ENCODE peak calls at places on chromosomes 3 and 15, in ten cellular contexts. One of them, this sample, is unnamed.

GRCh38 chr3:191094057-191094456 is 105.0 kb upstream of the OSTN start:
- DNase-seq in ovary: no peak
- DNase-seq in kidney: no peak
- DNase-seq in psoas muscle: no peak
- DNase-seq in AG09309: peak
- DNase-seq in GM23338: no peak
- DNase-seq in cardiac fibroblast: peak
- DNase-seq in dorsolateral prefrontal cortex: no peak
- DNase-seq in uterus: no peak
- DNase-seq in fibroblast of pulmonary artery: peak
- DNase-seq in this sample: no peak

GRCh38 chr3:98018301-98018700 is 16.8 kb downstream of the GABRR3 start:
- DNase-seq in dorsolateral prefrontal cortex: no peak
- DNase-seq in fibroblast of pulmonary artery: no peak
- DNase-seq in cardiac fibroblast: no peak
- DNase-seq in GM23338: no peak
- DNase-seq in ovary: no peak
- DNase-seq in AG09309: no peak
- DNase-seq in uterus: no peak
- DNase-seq in psoas muscle: no peak
- DNase-seq in kidney: no peak
- DNase-seq in this sample: no peak

GRCh38 chr15:64105113-64105704 is 9.4 kb downstream of the SNX1 start:
- DNase-seq in GM23338: no peak
- DNase-seq in dorsolateral prefrontal cortex: no peak
- DNase-seq in cardiac fibroblast: peak
- DNase-seq in psoas muscle: no peak
- DNase-seq in uterus: peak
- DNase-seq in kidney: no peak
- DNase-seq in fibroblast of pulmonary artery: peak
- DNase-seq in ovary: no peak
- DNase-seq in AG09309: peak
- DNase-seq in this sample: no peak

GRCh38 chr15:61697796-61698195 is 362.5 kb downstream of the VPS13C start:
- DNase-seq in AG09309: no peak
- DNase-seq in uterus: no peak
- DNase-seq in fibroblast of pulmonary artery: no peak
- DNase-seq in ovary: no peak
- DNase-seq in dorsolateral prefrontal cortex: no peak
- DNase-seq in GM23338: no peak
- DNase-seq in psoas muscle: no peak
- DNase-seq in kidney: no peak
- DNase-seq in cardiac fibroblast: no peak
- DNase-seq in this sample: no peak

GRCh38 chr3:192372627-192373026 is 354.7 kb downstream of the FGF12 start:
- DNase-seq in fibroblast of pulmonary artery: no peak
- DNase-seq in cardiac fibroblast: no peak
- DNase-seq in psoas muscle: no peak
- DNase-seq in AG09309: no peak
- DNase-seq in ovary: no peak
- DNase-seq in uterus: no peak
- DNase-seq in kidney: no peak
- DNase-seq in GM23338: no peak
- DNase-seq in dorsolateral prefrontal cortex: no peak
- DNase-seq in this sample: no peak

GRCh38 chr3:27553868-27554540 is 69.8 kb upstream of the SLC4A7 start:
- DNase-seq in psoas muscle: no peak
- DNase-seq in ovary: no peak
- DNase-seq in kidney: no peak
- DNase-seq in GM23338: no peak
- DNase-seq in AG09309: no peak
- DNase-seq in cardiac fibroblast: peak
- DNase-seq in fibroblast of pulmonary artery: no peak
- DNase-seq in dorsolateral prefrontal cortex: no peak
- DNase-seq in uterus: no peak
- DNase-seq in this sample: no peak

GRCh38 chr15:70160267-70160666 is 62.5 kb upstream of the TLE3 start:
- DNase-seq in ovary: no peak
- DNase-seq in AG09309: no peak
- DNase-seq in kidney: no peak
- DNase-seq in cardiac fibroblast: peak
- DNase-seq in GM23338: no peak
- DNase-seq in fibroblast of pulmonary artery: no peak
- DNase-seq in dorsolateral prefrontal cortex: no peak
- DNase-seq in psoas muscle: no peak
- DNase-seq in uterus: no peak
- DNase-seq in this sample: no peak

GRCh38 chr15:47411733-47412530 is 305.4 kb upstream of the SEMA6D start:
- DNase-seq in kidney: no peak
- DNase-seq in fibroblast of pulmonary artery: peak
- DNase-seq in ovary: no peak
- DNase-seq in AG09309: no peak
- DNase-seq in cardiac fibroblast: no peak
- DNase-seq in uterus: no peak
- DNase-seq in GM23338: no peak
- DNase-seq in psoas muscle: no peak
- DNase-seq in dorsolateral prefrontal cortex: no peak
- DNase-seq in this sample: peak

GRCh38 chr15:60469893-60470641 is 8.9 kb downstream of the ICE2 start:
- DNase-seq in AG09309: no peak
- DNase-seq in fibroblast of pulmonary artery: peak
- DNase-seq in GM23338: no peak
- DNase-seq in dorsolateral prefrontal cortex: no peak
- DNase-seq in cardiac fibroblast: peak
- DNase-seq in psoas muscle: no peak
- DNase-seq in kidney: no peak
- DNase-seq in uterus: no peak
- DNase-seq in ovary: no peak
- DNase-seq in this sample: peak

GRCh38 chr3:126060613-126061145 is 23.2 kb downstream of the SLC41A3 start:
- DNase-seq in uterus: no peak
- DNase-seq in ovary: no peak
- DNase-seq in psoas muscle: no peak
- DNase-seq in kidney: no peak
- DNase-seq in dorsolateral prefrontal cortex: no peak
- DNase-seq in cardiac fibroblast: no peak
- DNase-seq in AG09309: no peak
- DNase-seq in GM23338: no peak
- DNase-seq in fibroblast of pulmonary artery: no peak
- DNase-seq in this sample: no peak

GRCh38 chr15:97759363-97759762 is 201.1 kb upstream of the ARRDC4 start:
- DNase-seq in psoas muscle: no peak
- DNase-seq in AG09309: no peak
- DNase-seq in fibroblast of pulmonary artery: peak
- DNase-seq in dorsolateral prefrontal cortex: no peak
- DNase-seq in cardiac fibroblast: peak
- DNase-seq in ovary: no peak
- DNase-seq in uterus: no peak
- DNase-seq in kidney: no peak
- DNase-seq in GM23338: no peak
- DNase-seq in this sample: no peak

GRCh38 chr3:20280257-20280656 is 94.3 kb upstream of the SGO1 start:
- DNase-seq in AG09309: no peak
- DNase-seq in cardiac fibroblast: no peak
- DNase-seq in kidney: no peak
- DNase-seq in psoas muscle: no peak
- DNase-seq in ovary: no peak
- DNase-seq in fibroblast of pulmonary artery: no peak
- DNase-seq in dorsolateral prefrontal cortex: no peak
- DNase-seq in GM23338: peak
- DNase-seq in uterus: no peak
- DNase-seq in this sample: no peak

GRCh38 chr3:117526485-117527079 is 817.0 kb downstream of the TUSC7 start:
- DNase-seq in dorsolateral prefrontal cortex: peak
- DNase-seq in kidney: no peak
- DNase-seq in uterus: no peak
- DNase-seq in psoas muscle: no peak
- DNase-seq in AG09309: no peak
- DNase-seq in GM23338: peak
- DNase-seq in ovary: peak
- DNase-seq in cardiac fibroblast: peak
- DNase-seq in fibroblast of pulmonary artery: peak
- DNase-seq in this sample: no peak

GRCh38 chr3:81336470-81336869 is 425.0 kb downstream of the GBE1 start:
- DNase-seq in dorsolateral prefrontal cortex: no peak
- DNase-seq in kidney: no peak
- DNase-seq in psoas muscle: no peak
- DNase-seq in GM23338: no peak
- DNase-seq in cardiac fibroblast: no peak
- DNase-seq in ovary: no peak
- DNase-seq in AG09309: no peak
- DNase-seq in uterus: no peak
- DNase-seq in fibroblast of pulmonary artery: no peak
- DNase-seq in this sample: no peak

GRCh38 chr3:58693929-58694850 is 27.6 kb upstream of the FAM3D start:
- DNase-seq in fibroblast of pulmonary artery: no peak
- DNase-seq in psoas muscle: no peak
- DNase-seq in dorsolateral prefrontal cortex: no peak
- DNase-seq in ovary: no peak
- DNase-seq in kidney: no peak
- DNase-seq in uterus: no peak
- DNase-seq in GM23338: no peak
- DNase-seq in AG09309: no peak
- DNase-seq in cardiac fibroblast: no peak
- DNase-seq in this sample: no peak

GRCh38 chr3:64867204-64867603 is 179.4 kb upstream of the ADAMTS9 start:
- DNase-seq in uterus: no peak
- DNase-seq in ovary: no peak
- DNase-seq in cardiac fibroblast: no peak
- DNase-seq in psoas muscle: no peak
- DNase-seq in GM23338: no peak
- DNase-seq in kidney: no peak
- DNase-seq in dorsolateral prefrontal cortex: no peak
- DNase-seq in AG09309: no peak
- DNase-seq in fibroblast of pulmonary artery: no peak
- DNase-seq in this sample: no peak

GRCh38 chr3:131568460-131568859 is 65.7 kb upstream of the MRPL3 start:
- DNase-seq in dorsolateral prefrontal cortex: no peak
- DNase-seq in fibroblast of pulmonary artery: no peak
- DNase-seq in AG09309: no peak
- DNase-seq in cardiac fibroblast: no peak
- DNase-seq in uterus: no peak
- DNase-seq in psoas muscle: no peak
- DNase-seq in GM23338: peak
- DNase-seq in ovary: no peak
- DNase-seq in kidney: no peak
- DNase-seq in this sample: no peak
- TF ChIP-seq CTCF in dorsolateral prefrontal cortex: no peak
- TF ChIP-seq CTCF in fibroblast of pulmonary artery: no peak
- TF ChIP-seq CTCF in AG09309: peak
- TF ChIP-seq CTCF in cardiac fibroblast: no peak
- TF ChIP-seq CTCF in uterus: no peak
- TF ChIP-seq CTCF in psoas muscle: no peak
- TF ChIP-seq CTCF in GM23338: peak
- TF ChIP-seq CTCF in ovary: no peak
- TF ChIP-seq CTCF in kidney: no peak
- TF ChIP-seq CTCF in this sample: peak

DNA sequence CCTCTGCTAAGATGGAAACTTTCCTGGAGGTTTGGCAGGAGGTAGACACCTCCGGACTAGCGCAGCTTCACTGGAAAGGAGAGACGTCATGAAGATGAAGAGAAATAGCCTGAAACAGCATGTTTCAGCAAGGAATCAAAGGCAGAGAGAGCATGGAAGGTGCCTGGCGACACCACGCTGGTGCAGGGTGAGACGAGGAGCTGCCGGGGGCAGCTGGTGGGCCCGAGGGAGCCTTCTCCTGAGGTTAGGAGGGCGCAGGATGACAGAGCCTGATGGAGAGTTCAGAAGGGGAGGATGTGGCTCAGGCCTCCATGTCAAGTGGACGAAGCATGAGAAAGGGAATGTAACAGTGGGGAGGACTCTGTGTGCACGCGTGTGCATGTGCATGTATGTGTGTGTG is 113.6 kb downstream of the TPRA1 start:
- DNase-seq in psoas muscle: no peak
- DNase-seq in AG09309: no peak
- DNase-seq in uterus: no peak
- DNase-seq in cardiac fibroblast: no peak
- DNase-seq in kidney: no peak
- DNase-seq in ovary: no peak
- DNase-seq in fibroblast of pulmonary artery: no peak
- DNase-seq in GM23338: no peak
- DNase-seq in dorsolateral prefrontal cortex: no peak
- DNase-seq in this sample: no peak
- H3K4me3 ChIP-seq in psoas muscle: no peak
- H3K4me3 ChIP-seq in AG09309: no peak
- H3K4me3 ChIP-seq in uterus: no peak
- H3K4me3 ChIP-seq in cardiac fibroblast: no peak
- H3K4me3 ChIP-seq in kidney: no peak
- H3K4me3 ChIP-seq in ovary: no peak
- H3K4me3 ChIP-seq in fibroblast of pulmonary artery: no peak
- H3K4me3 ChIP-seq in GM23338: no peak
- H3K4me3 ChIP-seq in dorsolateral prefrontal cortex: no peak
- H3K4me3 ChIP-seq in this sample: no peak

DNA sequence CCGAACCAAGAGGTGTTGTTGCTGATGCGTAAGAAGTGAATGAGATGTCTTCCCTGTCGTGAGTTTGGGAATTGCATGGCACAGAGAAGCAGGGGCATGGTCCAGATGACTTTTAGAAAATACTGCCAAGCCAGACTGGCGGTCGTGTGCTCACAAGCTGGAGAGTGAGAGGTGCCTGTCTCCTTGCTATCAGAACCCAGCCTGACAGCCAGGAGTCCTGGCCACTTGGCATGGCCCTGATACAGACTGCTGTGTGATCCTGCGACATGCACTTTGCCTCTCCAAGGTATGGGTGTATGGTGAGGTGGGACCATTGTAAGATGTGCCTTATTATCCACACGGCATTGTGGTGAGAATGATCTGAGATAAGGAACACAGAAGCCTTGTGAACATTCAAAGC is 93.0 kb downstream of the SMAD3 start:
- DNase-seq in uterus: no peak
- DNase-seq in dorsolateral prefrontal cortex: no peak
- DNase-seq in ovary: no peak
- DNase-seq in GM23338: no peak
- DNase-seq in AG09309: no peak
- DNase-seq in kidney: no peak
- DNase-seq in fibroblast of pulmonary artery: no peak
- DNase-seq in psoas muscle: no peak
- DNase-seq in cardiac fibroblast: no peak
- DNase-seq in this sample: no peak
- TF ChIP-seq CTCF in uterus: no peak
- TF ChIP-seq CTCF in dorsolateral prefrontal cortex: no peak
- TF ChIP-seq CTCF in ovary: no peak
- TF ChIP-seq CTCF in GM23338: no peak
- TF ChIP-seq CTCF in AG09309: no peak
- TF ChIP-seq CTCF in kidney: no peak
- TF ChIP-seq CTCF in fibroblast of pulmonary artery: no peak
- TF ChIP-seq CTCF in psoas muscle: no peak
- TF ChIP-seq CTCF in cardiac fibroblast: no peak
- TF ChIP-seq CTCF in this sample: no peak

DNA sequence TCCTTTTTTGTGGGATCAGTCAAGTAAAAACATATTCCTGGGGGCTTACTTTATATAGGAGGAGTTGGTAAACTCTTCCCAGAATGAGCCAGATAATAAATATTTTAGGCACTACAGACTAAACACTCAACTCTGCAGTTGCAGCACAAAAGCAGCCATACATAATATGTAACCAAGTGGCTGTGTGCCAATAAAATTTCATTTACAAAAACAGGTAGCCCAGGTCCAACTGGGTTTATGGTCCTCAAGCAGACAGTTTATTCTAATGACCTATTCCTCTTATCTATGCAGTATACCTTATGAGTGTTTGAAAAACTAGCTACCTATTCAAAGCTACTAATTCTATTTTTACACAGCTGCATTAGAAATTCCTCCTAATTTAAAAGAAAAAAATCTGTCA is 61.8 kb downstream of the FAIM start:
- DNase-seq in uterus: no peak
- DNase-seq in GM23338: no peak
- DNase-seq in psoas muscle: no peak
- DNase-seq in cardiac fibroblast: no peak
- DNase-seq in ovary: no peak
- DNase-seq in fibroblast of pulmonary artery: no peak
- DNase-seq in dorsolateral prefrontal cortex: no peak
- DNase-seq in AG09309: no peak
- DNase-seq in kidney: no peak
- DNase-seq in this sample: no peak
- H3K4me3 ChIP-seq in uterus: no peak
- H3K4me3 ChIP-seq in GM23338: no peak
- H3K4me3 ChIP-seq in psoas muscle: no peak
- H3K4me3 ChIP-seq in cardiac fibroblast: no peak
- H3K4me3 ChIP-seq in ovary: no peak
- H3K4me3 ChIP-seq in fibroblast of pulmonary artery: no peak
- H3K4me3 ChIP-seq in dorsolateral prefrontal cortex: no peak
- H3K4me3 ChIP-seq in AG09309: no peak
- H3K4me3 ChIP-seq in kidney: no peak
- H3K4me3 ChIP-seq in this sample: no peak